ENCODE peak calls at places on chromosomes 6 and 20, in five cellular contexts. One of them, this sample, is unnamed.

GRCh38 chr6:20211941-20212391 is 303 bp downstream of the MBOAT1 start:
- DNase-seq in neuronal stem cell: no peak
- DNase-seq in mesendoderm: peak; percentile 71
- DNase-seq in mesenchymal stem cell: peak; percentile 72
- DNase-seq in IMR-90: no peak
- DNase-seq in this sample: peak; percentile 62

GRCh38 chr6:45742591-45742990 is 273.1 kb downstream of the CLIC5 start:
- DNase-seq in neuronal stem cell: no peak
- DNase-seq in mesendoderm: no peak
- DNase-seq in IMR-90: no peak
- DNase-seq in mesenchymal stem cell: no peak
- DNase-seq in this sample: no peak

GRCh38 chr20:52193133-52193532 is 1.6 kb upstream of the ZFP64 start:
- DNase-seq in IMR-90: no peak
- DNase-seq in mesenchymal stem cell: no peak
- DNase-seq in mesendoderm: no peak
- DNase-seq in neuronal stem cell: no peak
- DNase-seq in this sample: no peak

GRCh38 chr6:44002071-44002590 is 125.1 kb downstream of the MRPL14 start:
- DNase-seq in IMR-90: no peak
- DNase-seq in mesendoderm: no peak
- DNase-seq in neuronal stem cell: peak; percentile 88
- DNase-seq in mesenchymal stem cell: peak; percentile 57
- DNase-seq in this sample: peak; percentile 85

GRCh38 chr6:56860466-56860865 is 94.4 kb upstream of the BEND6 start:
- DNase-seq in mesenchymal stem cell: peak; percentile 48
- DNase-seq in mesendoderm: peak; percentile 56
- DNase-seq in neuronal stem cell: no peak
- DNase-seq in IMR-90: peak; percentile 65
- DNase-seq in this sample: no peak

GRCh38 chr6:55293116-55293515 is 34.2 kb upstream of the GFRAL start:
- DNase-seq in mesenchymal stem cell: peak; percentile 25
- DNase-seq in mesendoderm: peak; percentile 37
- DNase-seq in neuronal stem cell: no peak
- DNase-seq in IMR-90: peak; percentile 31
- DNase-seq in this sample: no peak

GRCh38 chr20:19971121-19971520 is 46.0 kb upstream of the NAA20 start:
- DNase-seq in mesendoderm: no peak
- DNase-seq in mesenchymal stem cell: no peak
- DNase-seq in IMR-90: no peak
- DNase-seq in neuronal stem cell: no peak
- DNase-seq in this sample: no peak

GRCh38 chr6:10962673-10963072 is 75.8 kb downstream of the SYCP2L start:
- DNase-seq in IMR-90: peak; percentile 95
- DNase-seq in mesendoderm: no peak
- DNase-seq in mesenchymal stem cell: peak; percentile 85
- DNase-seq in neuronal stem cell: no peak
- DNase-seq in this sample: no peak

GRCh38 chr20:51447097-51447764 is 95.3 kb downstream of the NFATC2 start:
- DNase-seq in neuronal stem cell: peak; percentile 35
- DNase-seq in IMR-90: peak; percentile 98
- DNase-seq in mesenchymal stem cell: peak; percentile 93
- DNase-seq in mesendoderm: peak; percentile 86
- DNase-seq in this sample: no peak

GRCh38 chr6:38739532-38739931 is 24.4 kb downstream of the DNAH8 start:
- DNase-seq in mesenchymal stem cell: no peak
- DNase-seq in mesendoderm: no peak
- DNase-seq in neuronal stem cell: no peak
- DNase-seq in IMR-90: no peak
- DNase-seq in this sample: no peak

GRCh38 chr20:41154436-41155176 is 17.3 kb downstream of the PLCG1 start:
- DNase-seq in IMR-90: no peak
- DNase-seq in mesendoderm: no peak
- DNase-seq in neuronal stem cell: no peak
- DNase-seq in mesenchymal stem cell: no peak
- DNase-seq in this sample: no peak

GRCh38 chr20:36461600-36462439 is 79.5 kb upstream of the MYL9 start:
- DNase-seq in mesenchymal stem cell: peak; percentile 51
- DNase-seq in IMR-90: peak; percentile 42
- DNase-seq in mesendoderm: peak; percentile 67
- DNase-seq in neuronal stem cell: peak; percentile 45
- DNase-seq in this sample: peak; percentile 58

GRCh38 chr6:17271628-17272027 is 9.5 kb upstream of the RBM24 start:
- DNase-seq in mesenchymal stem cell: no peak
- DNase-seq in neuronal stem cell: no peak
- DNase-seq in IMR-90: no peak
- DNase-seq in mesendoderm: no peak
- DNase-seq in this sample: no peak

GRCh38 chr6:88835210-88835609 is 128.2 kb downstream of the RNGTT start:
- DNase-seq in mesendoderm: no peak
- DNase-seq in mesenchymal stem cell: no peak
- DNase-seq in neuronal stem cell: no peak
- DNase-seq in IMR-90: no peak
- DNase-seq in this sample: no peak

GRCh38 chr6:43858161-43859153 is 88.4 kb downstream of the VEGFA start:
- DNase-seq in mesenchymal stem cell: no peak
- DNase-seq in mesendoderm: no peak
- DNase-seq in neuronal stem cell: peak; percentile 74
- DNase-seq in IMR-90: no peak
- DNase-seq in this sample: no peak

DNA sequence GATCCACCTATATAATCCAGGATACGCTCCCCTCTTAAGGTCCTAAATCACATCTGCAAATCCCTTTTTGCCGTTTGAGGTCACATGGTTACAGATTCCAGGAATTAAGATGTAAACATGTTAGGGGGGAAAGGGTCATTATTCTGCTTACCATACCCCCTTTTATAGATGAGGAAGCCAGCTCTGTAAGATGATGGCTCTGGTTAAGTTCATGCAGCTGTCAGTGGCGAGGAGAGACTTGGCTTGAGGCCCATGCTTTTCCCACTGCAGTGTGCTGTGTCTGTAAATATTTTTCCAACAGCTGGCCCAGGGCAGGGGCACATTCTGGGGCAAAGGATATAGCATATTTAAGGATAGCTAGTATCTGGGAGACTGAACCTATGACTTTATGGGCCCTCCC is 114.5 kb downstream of the TNFRSF21 start:
- DNase-seq in mesenchymal stem cell: peak; percentile 88
- DNase-seq in mesendoderm: no peak
- DNase-seq in neuronal stem cell: no peak
- DNase-seq in IMR-90: peak; percentile 39
- DNase-seq in this sample: no peak
- H2BK15ac ChIP-seq in mesenchymal stem cell: no peak overlapping the region
- H2BK15ac ChIP-seq in mesendoderm: no peak overlapping the region
- H2BK15ac ChIP-seq in neuronal stem cell: no peak overlapping the region
- H2BK15ac ChIP-seq in IMR-90: no peak overlapping the region
- H2BK15ac ChIP-seq in this sample: no peak overlapping the region

GRCh38 chr20:63009044-63009961 is 2.5 kb upstream of the BHLHE23 start:
- DNase-seq in IMR-90: peak; percentile 42
- DNase-seq in neuronal stem cell: peak; percentile 73
- DNase-seq in mesenchymal stem cell: peak; percentile 64
- DNase-seq in mesendoderm: peak; percentile 67
- DNase-seq in this sample: peak; percentile 83

GRCh38 chr20:63014287-63014686 is 7.5 kb upstream of the BHLHE23 start:
- DNase-seq in mesendoderm: no peak
- DNase-seq in IMR-90: no peak
- DNase-seq in mesenchymal stem cell: no peak
- DNase-seq in neuronal stem cell: no peak
- DNase-seq in this sample: no peak

GRCh38 chr20:63013207-63013606 is 6.4 kb upstream of the BHLHE23 start:
- DNase-seq in neuronal stem cell: no peak
- DNase-seq in mesendoderm: no peak
- DNase-seq in IMR-90: no peak
- DNase-seq in mesenchymal stem cell: no peak
- DNase-seq in this sample: no peak

GRCh38 chr20:63009988-63010769 is 3.4 kb upstream of the BHLHE23 start:
- DNase-seq in mesendoderm: no peak
- DNase-seq in neuronal stem cell: no peak
- DNase-seq in mesenchymal stem cell: no peak
- DNase-seq in IMR-90: peak; percentile 47
- DNase-seq in this sample: no peak

DNA sequence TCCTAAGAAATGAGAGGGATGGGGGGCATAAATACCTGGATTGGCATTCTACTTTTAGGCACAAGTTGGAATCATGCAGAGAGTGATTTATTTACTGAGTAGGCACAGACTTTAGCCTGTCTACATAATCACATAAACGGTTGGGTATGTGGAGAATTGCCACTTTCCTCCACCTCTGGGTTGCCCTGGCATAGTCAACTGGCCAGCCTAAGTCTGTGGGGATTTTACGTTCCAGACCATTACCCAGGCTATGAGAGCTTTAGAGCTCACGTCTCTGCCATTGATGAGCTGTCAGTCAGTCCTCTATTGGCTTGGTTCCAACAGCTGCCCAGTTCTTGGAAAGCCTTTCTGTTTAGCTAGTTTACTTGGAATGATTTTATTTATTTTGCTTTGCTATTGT is 5.0 kb upstream of the BHLHE23 start:
- DNase-seq in neuronal stem cell: no peak
- DNase-seq in IMR-90: no peak
- DNase-seq in mesendoderm: no peak
- DNase-seq in mesenchymal stem cell: no peak
- DNase-seq in this sample: no peak
- H3K4me1 ChIP-seq in neuronal stem cell: peaks cover 34% of the 10 kb centered on the region
- H3K4me1 ChIP-seq in IMR-90: no peaks in the 10 kb centered on the region
- H3K4me1 ChIP-seq in mesendoderm: no peaks in the 10 kb centered on the region
- H3K4me1 ChIP-seq in mesenchymal stem cell: peaks cover 20% of the 10 kb centered on the region
- H3K4me1 ChIP-seq in this sample: no peaks in the 10 kb centered on the region

DNA sequence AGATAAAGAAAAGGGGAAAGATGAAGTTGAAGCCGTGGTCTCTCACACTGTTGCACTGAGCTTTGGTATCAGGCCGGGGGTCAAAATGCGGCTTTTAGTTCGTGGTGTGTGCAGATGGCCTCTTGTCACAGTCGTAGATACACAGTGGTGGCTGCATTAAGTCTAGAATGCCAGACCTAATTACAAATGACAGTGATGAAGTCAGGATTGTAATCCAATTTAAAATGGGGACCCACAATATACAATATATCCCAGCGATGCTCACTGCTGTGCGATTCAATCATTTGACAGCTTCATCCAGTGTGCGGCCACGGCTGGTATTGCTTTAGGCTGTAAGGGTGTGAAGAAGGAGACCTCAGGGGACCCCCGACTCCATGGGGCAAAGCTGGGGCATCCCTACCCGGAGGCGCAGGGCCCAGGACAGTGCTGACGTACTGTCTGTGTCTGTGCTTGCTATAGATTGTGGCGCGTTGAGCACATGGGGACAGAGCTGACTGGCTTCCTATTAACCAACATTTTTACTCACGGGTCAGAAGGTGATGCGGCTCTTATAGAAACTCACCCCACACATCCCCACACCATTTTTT is 210.0 kb upstream of the SOX4 start:
- DNase-seq in neuronal stem cell: no peak
- DNase-seq in mesendoderm: no peak
- DNase-seq in IMR-90: no peak
- DNase-seq in mesenchymal stem cell: no peak
- DNase-seq in this sample: no peak
- H2BK15ac ChIP-seq in neuronal stem cell: peak overlapping the region; percentile 3
- H2BK15ac ChIP-seq in mesendoderm: no peak overlapping the region
- H2BK15ac ChIP-seq in IMR-90: no peak overlapping the region
- H2BK15ac ChIP-seq in mesenchymal stem cell: no peak overlapping the region
- H2BK15ac ChIP-seq in this sample: no peak overlapping the region

DNA sequence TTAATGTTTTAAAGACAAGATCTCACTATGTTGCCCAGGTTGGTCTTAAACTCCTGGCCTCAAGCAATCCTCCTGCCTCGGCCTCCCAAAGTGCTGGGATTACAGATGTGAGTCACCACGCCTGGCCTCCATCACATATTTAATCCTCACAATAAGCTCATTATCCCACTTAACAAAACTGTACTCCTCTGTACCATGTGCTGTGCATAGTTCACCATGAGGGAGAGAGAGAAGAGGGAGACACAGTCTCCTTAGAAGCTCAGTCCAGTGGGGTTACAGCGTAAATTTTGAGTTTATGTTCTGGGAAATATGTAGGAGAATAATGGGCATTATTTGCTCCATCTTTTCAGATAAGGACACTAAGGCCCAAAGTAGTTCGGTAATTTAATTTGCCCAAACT is 7.9 kb upstream of the CPNE5 start:
- DNase-seq in mesenchymal stem cell: no peak
- DNase-seq in neuronal stem cell: no peak
- DNase-seq in mesendoderm: no peak
- DNase-seq in IMR-90: no peak
- DNase-seq in this sample: no peak
- H3K4me1 ChIP-seq in mesenchymal stem cell: peaks cover 7% of the 10 kb centered on the region
- H3K4me1 ChIP-seq in neuronal stem cell: peaks cover 9% of the 10 kb centered on the region
- H3K4me1 ChIP-seq in mesendoderm: peaks cover 6% of the 10 kb centered on the region
- H3K4me1 ChIP-seq in IMR-90: peaks cover 2% of the 10 kb centered on the region
- H3K4me1 ChIP-seq in this sample: no peaks in the 10 kb centered on the region

GRCh38 chr20:703426-703825 is 27.8 kb upstream of the SCRT2 start:
- DNase-seq in neuronal stem cell: no peak
- DNase-seq in mesenchymal stem cell: no peak
- DNase-seq in mesendoderm: no peak
- DNase-seq in IMR-90: no peak
- DNase-seq in this sample: no peak

GRCh38 chr20:699811-700338 is 24.3 kb upstream of the SCRT2 start:
- DNase-seq in IMR-90: no peak
- DNase-seq in neuronal stem cell: no peak
- DNase-seq in mesendoderm: peak; percentile 84
- DNase-seq in mesenchymal stem cell: no peak
- DNase-seq in this sample: peak; percentile 74

GRCh38 chr20:706366-706885 is 30.8 kb upstream of the SCRT2 start:
- DNase-seq in neuronal stem cell: no peak
- DNase-seq in mesenchymal stem cell: no peak
- DNase-seq in IMR-90: no peak
- DNase-seq in mesendoderm: no peak
- DNase-seq in this sample: no peak

GRCh38 chr20:701401-702129 is 26.0 kb upstream of the SCRT2 start:
- DNase-seq in IMR-90: no peak
- DNase-seq in neuronal stem cell: no peak
- DNase-seq in mesenchymal stem cell: no peak
- DNase-seq in mesendoderm: no peak
- DNase-seq in this sample: no peak

GRCh38 chr20:703010-703409 is 27.4 kb upstream of the SCRT2 start:
- DNase-seq in IMR-90: no peak
- DNase-seq in mesendoderm: no peak
- DNase-seq in mesenchymal stem cell: no peak
- DNase-seq in neuronal stem cell: no peak
- DNase-seq in this sample: no peak
- H2BK15ac ChIP-seq in IMR-90: no peak overlapping the region
- H2BK15ac ChIP-seq in mesendoderm: no peak overlapping the region
- H2BK15ac ChIP-seq in mesenchymal stem cell: no peak overlapping the region
- H2BK15ac ChIP-seq in neuronal stem cell: no peak overlapping the region
- H2BK15ac ChIP-seq in this sample: no peak overlapping the region

DNA sequence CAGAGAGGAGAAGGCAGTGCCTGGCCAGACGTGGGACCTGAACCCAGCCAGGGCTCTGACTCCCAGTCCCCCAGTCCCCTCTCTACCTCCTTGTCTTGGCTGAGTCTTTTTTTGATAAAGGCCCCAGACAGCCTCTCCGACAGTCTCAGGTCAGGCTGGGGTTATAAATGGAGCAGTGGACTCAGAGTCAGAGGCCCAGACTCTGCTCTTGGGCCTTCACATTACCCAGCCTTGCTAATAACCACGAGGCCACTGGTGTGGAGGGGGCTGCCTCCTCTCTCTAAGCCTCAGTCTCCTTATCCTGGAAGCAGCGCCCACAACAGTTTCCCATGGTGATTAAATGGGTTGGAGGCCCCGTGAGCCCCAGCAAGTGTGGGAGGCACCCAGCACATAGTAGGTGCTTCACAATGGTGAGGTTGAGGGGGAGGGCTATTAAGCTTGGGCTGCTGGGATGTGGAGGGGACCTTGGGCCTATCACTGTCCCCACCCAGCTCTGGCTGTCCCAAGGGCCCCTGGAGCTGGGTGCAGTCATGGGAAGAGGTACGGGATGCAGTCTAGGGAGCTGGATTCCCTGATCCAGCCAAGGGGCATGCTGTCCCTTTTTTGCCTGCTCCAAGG is 35.7 kb downstream of the TGM2 start:
- DNase-seq in mesendoderm: no peak
- DNase-seq in mesenchymal stem cell: no peak
- DNase-seq in neuronal stem cell: no peak
- DNase-seq in IMR-90: no peak
- DNase-seq in this sample: no peak
- H3K4me1 ChIP-seq in mesendoderm: peaks cover 3% of the 10 kb centered on the region
- H3K4me1 ChIP-seq in mesenchymal stem cell: peaks cover 23% of the 10 kb centered on the region
- H3K4me1 ChIP-seq in neuronal stem cell: peaks cover 1% of the 10 kb centered on the region
- H3K4me1 ChIP-seq in IMR-90: peaks cover 22% of the 10 kb centered on the region
- H3K4me1 ChIP-seq in this sample: no peaks in the 10 kb centered on the region

This sample was measured in H9.